ENCODE peak calls at places on chromosomes 2 and 18, in five cellular contexts. R is lower lobe of right lung, D is HCT116, B is heart right ventricle, S is IMR-90. T is an unnamed sample.

GRCh38 chr2:39146022-39146421 is 25.2 kb upstream of the SOS1 start:
- DNase-seq in R (no peak), D (no peak), B (no peak), S (no peak), T (no peak)

GRCh38 chr18:44579028-44579692 is 101.5 kb upstream of the SETBP1 start:
- DNase-seq in R (no peak), D (no peak), B (no peak), S (peak), T (no peak)

GRCh38 chr2:14901740-14902139 is 269.2 kb downstream of the LRATD1 start:
- DNase-seq in R (no peak), D (no peak), B (no peak), S (no peak), T (no peak)

GRCh38 chr2:128644156-128644555 is 325.5 kb upstream of the HS6ST1 start:
- DNase-seq in R (no peak), D (no peak), B (no peak), S (no peak), T (no peak)

GRCh38 chr18:31954349-31954748 is 11.4 kb upstream of the TRAPPC8 start:
- DNase-seq in R (no peak), D (no peak), B (no peak), S (peak), T (peak)

GRCh38 chr2:7673843-7674242 is 756.6 kb downstream of the RNF144A start:
- DNase-seq in R (no peak), D (no peak), B (no peak), S (no peak), T (no peak)

GRCh38 chr2:88620015-88620414 is 7.2 kb downstream of the EIF2AK3 start:
- DNase-seq in R (no peak), D (no peak), B (no peak), S (no peak), T (no peak)

GRCh38 chr18:48790869-48791635 is 159.7 kb downstream of the SMAD7 start:
- DNase-seq in R (peak), D (no peak), B (no peak), S (no peak), T (no peak)

GRCh38 chr18:62790836-62791772 is 75.8 kb downstream of the PHLPP1 start:
- DNase-seq in R (no peak), D (no peak), B (no peak), S (peak), T (no peak)

GRCh38 chr2:196403471-196403870 is 232.1 kb upstream of the STK17B start:
- DNase-seq in R (no peak), D (no peak), B (no peak), S (peak), T (no peak)

GRCh38 chr18:56789004-56789888 is 138.1 kb downstream of the WDR7 start:
- DNase-seq in R (no peak), D (peak), B (peak), S (peak), T (peak)

GRCh38 chr2:168841445-168841844 is 39.0 kb downstream of the NOSTRIN start:
- DNase-seq in R (no peak), D (no peak), B (no peak), S (no peak), T (no peak)

GRCh38 chr18:35171315-35171987 is 69.4 kb upstream of the ZNF397 start:
- DNase-seq in R (no peak), D (no peak), B (no peak), S (no peak), T (no peak)

GRCh38 chr18:22778996-22779395 is 154.1 kb upstream of the RBBP8 start:
- DNase-seq in R (no peak), D (no peak), B (no peak), S (no peak), T (no peak)

GRCh38 chr2:196291873-196292800 is 120.8 kb upstream of the STK17B start:
- DNase-seq in R (peak), D (peak), B (no peak), S (no peak), T (peak)

GRCh38 chr2:15298769-15299168 is 262.4 kb downstream of the NBAS start:
- DNase-seq in R (no peak), D (no peak), B (no peak), S (peak), T (peak)

GRCh38 chr2:44060990-44061389 is 65.2 kb upstream of the LRPPRC start:
- DNase-seq in R (no peak), D (no peak), B (no peak), S (no peak), T (no peak)

GRCh38 chr2:63544017-63544627 is 44.2 kb downstream of the WDPCP start:
- DNase-seq in R (no peak), D (no peak), B (no peak), S (peak), T (peak)

GRCh38 chr2:207040606-207041173 is 101.4 kb downstream of the CPO start:
- DNase-seq in R (no peak), D (no peak), B (no peak), S (no peak), T (no peak)

GRCh38 chr18:78713726-78714125 is 265.9 kb upstream of the SALL3 start:
- DNase-seq in R (no peak), D (no peak), B (no peak), S (no peak), T (no peak)

GRCh38 chr2:131552886-131553285 is 25.2 kb downstream of the CCDC74A start:
- DNase-seq in R (no peak), D (no peak), B (no peak), S (no peak), T (no peak)

GRCh38 chr2:238256594-238257104 is 16.8 kb upstream of the HES6 start:
- DNase-seq in R (peak), D (peak), B (peak), S (peak), T (peak)

GRCh38 chr18:68847219-68847860 is 49.5 kb downstream of the CCDC102B start:
- DNase-seq in R (no peak), D (peak), B (no peak), S (peak), T (no peak)

GRCh38 chr2:3126686-3127278 is 250.8 kb downstream of the EIPR1 start:
- DNase-seq in R (no peak), D (no peak), B (no peak), S (no peak), T (no peak)

GRCh38 chr2:61420986-61421546 is 49.8 kb downstream of the USP34 start:
- DNase-seq in R (no peak), D (no peak), B (no peak), S (no peak), T (no peak)

GRCh38 chr2:219554369-219554768 is 10.5 kb downstream of the TMEM198 start:
- DNase-seq in R (no peak), D (no peak), B (no peak), S (no peak), T (no peak)

GRCh38 chr2:235005023-235005422 is 53.2 kb downstream of the SH3BP4 start:
- DNase-seq in R (no peak), D (no peak), B (no peak), S (no peak), T (no peak)

GRCh38 chr2:219369447-219369861 is 18.3 kb downstream of the DNPEP start:
- DNase-seq in R (peak), D (no peak), B (peak), S (peak), T (no peak)

GRCh38 chr18:33914399-33914798 is 310.3 kb downstream of the NOL4 start:
- DNase-seq in R (no peak), D (no peak), B (no peak), S (no peak), T (no peak)

GRCh38 chr2:29663266-29663665 is 258.1 kb downstream of the ALK start:
- DNase-seq in R (no peak), D (no peak), B (no peak), S (peak), T (peak)

GRCh38 chr2:232772540-232772939 is 3.8 kb downstream of the KCNJ13 start:
- DNase-seq in R (no peak), D (no peak), B (no peak), S (no peak), T (no peak)

GRCh38 chr18:64017870-64018269 is 48.0 kb downstream of the SERPINB8 start:
- DNase-seq in R (no peak), D (peak), B (no peak), S (peak), T (peak)

GRCh38 chr2:159091981-159092380 is 123.5 kb downstream of the TANC1 start:
- DNase-seq in R (no peak), D (no peak), B (no peak), S (no peak), T (no peak)

GRCh38 chr2:105454801-105455485 is 56.1 kb upstream of the FHL2 start:
- DNase-seq in R (peak), D (peak), B (no peak), S (peak), T (peak)

GRCh38 chr18:51447943-51448342 is 250.5 kb upstream of the MEX3C start:
- DNase-seq in R (no peak), D (no peak), B (no peak), S (no peak), T (no peak)

GRCh38 chr18:51447351-51447896 is 249.9 kb upstream of the MEX3C start:
- DNase-seq in R (no peak), D (no peak), B (peak), S (no peak), T (no peak)

GRCh38 chr18:51446571-51447210 is 249.2 kb upstream of the MEX3C start:
- DNase-seq in R (no peak), D (no peak), B (no peak), S (no peak), T (no peak)

GRCh38 chr18:51453594-51453993 is 256.1 kb upstream of the MEX3C start:
- DNase-seq in R (no peak), D (no peak), B (no peak), S (no peak), T (no peak)

DNA sequence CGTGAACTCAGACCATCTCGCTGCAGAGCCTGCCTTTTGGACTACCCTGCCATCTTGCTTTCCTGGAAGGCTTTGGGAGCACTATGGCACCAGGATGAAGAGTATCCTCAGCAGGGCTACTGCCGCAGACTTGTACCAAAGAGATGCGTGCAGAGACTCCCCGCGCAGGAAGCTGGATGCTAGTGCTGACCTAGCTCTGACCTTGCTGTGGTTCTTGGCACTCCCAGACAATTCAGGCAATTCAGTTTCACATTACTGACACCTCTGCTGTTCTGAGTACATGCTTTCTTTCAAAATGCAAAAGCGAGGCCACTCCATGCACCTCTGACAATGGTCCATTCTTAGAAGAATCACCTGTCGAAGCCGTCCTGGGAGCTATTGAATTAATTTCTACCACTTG is 251.5 kb upstream of the MEX3C start:
- DNase-seq in R (no peak), D (no peak), B (no peak), S (no peak), T (no peak)
- H3K27ac ChIP-seq in R (no peak), D (no peak), B (no peak), S (no peak), T (no peak)

DNA sequence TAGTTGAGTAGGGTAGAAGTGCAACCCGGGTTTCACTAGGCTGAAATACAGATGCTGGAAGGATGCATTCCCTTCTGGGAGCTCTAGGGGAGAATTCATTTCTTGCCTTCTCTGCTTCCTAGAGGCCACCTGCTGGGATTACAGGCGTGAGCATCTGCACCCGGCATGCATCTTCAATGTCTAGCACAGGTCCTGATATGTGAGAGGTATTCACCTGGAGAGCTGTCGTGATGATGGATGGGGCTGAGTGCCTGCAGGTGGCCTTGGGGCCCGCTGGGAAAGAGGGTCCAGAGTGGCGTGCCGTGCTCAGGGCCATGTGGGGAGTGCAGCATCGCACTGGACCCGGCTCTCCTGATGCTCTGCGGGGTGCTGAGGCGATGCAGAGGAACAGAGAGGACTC is 6.6 kb upstream of the NTSR2 start:
- DNase-seq in R (no peak), D (no peak), B (no peak), S (no peak), T (no peak)
- TF ChIP-seq CTCF in R (no peak), D (no peak), B (no peak), S (peak), T (no peak)

DNA sequence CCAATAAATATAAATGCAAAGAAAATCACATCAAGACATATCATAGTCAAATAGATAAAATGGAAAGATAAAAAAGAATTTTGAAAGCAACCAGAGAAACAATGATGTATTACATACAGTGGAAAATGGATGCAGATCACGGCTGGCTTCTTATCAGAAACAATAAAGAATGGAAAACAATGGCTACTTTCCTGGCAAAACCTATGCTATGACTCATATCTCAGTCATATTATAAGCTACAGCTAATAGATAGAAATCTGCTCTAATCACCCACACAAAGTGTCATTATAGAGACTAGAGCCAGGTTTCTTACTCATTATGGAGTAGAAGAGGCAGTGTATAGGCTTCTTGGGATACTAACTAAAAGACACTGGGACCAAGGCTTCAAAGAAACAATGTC is 93.5 kb upstream of the TACR1 start:
- DNase-seq in R (no peak), D (peak), B (no peak), S (peak), T (peak)
- H3K27ac ChIP-seq in R (no peak), D (no peak), B (no peak), S (no peak), T (no peak)

GRCh38 chr2:23988371-23988770 is 21.5 kb upstream of the MFSD2B start:
- DNase-seq in R (no peak), D (no peak), B (no peak), S (peak), T (peak)
- TF ChIP-seq CTCF in R (peak), D (peak), B (no peak), S (peak), T (peak)

GRCh38 chr2:226508005-226508404 is 291.6 kb downstream of the IRS1 start:
- DNase-seq in R (no peak), D (no peak), B (no peak), S (no peak), T (no peak)
- H3K27ac ChIP-seq in R (no peak), D (no peak), B (no peak), S (no peak), T (no peak)

GRCh38 chr18:23921716-23922285 is 92.8 kb upstream of the TTC39C start:
- DNase-seq in R (no peak), D (no peak), B (no peak), S (no peak), T (no peak)
- TF ChIP-seq CTCF in R (no peak), D (no peak), B (no peak), S (no peak), T (no peak)

DNA sequence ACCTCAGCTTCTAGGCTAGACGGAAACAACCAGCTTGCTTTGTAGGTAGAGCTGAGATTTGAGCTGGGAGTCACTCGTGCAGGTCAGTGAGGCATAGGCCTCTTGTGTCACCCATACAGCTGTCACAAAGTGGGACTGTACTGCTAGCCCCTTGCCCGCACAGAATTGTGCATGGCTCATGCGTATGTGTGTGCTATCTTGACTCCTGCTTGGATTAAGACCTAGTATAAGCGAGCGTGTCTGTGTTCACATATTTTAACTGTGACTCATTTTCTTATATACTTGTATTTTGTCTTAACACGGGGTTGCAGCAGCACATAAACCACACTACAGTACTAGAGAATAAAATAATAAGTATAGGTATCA is 20.1 kb downstream of the CEP68 start:
- DNase-seq in R (no peak), D (no peak), B (no peak), S (peak), T (peak)
- H3K27ac ChIP-seq in R (peak), D (no peak), B (peak), S (peak), T (peak)